ENCODE peak calls at places on chromosome 11, in nine cellular contexts. R is CD8-positive, alpha-beta T cell; T is GOT3; Y is endothelial cell; Q is activated T-cell treated with anti-CD3 and anti-CD28 coated beads, Interleukin-2, amount 50 U/mL, for 48 hours; E is Kasumi-1; B is thyroid gland; I is RPMI8226; C is GM19239. O is an unnamed sample.

GRCh38 chr11:57467508-57468157 is 7.3 kb downstream of the RTN4RL2 start:
- DNase-seq in T (no peak), B (peak), Y (no peak), C (no peak), I (no peak), Q (no peak), R (no peak), E (no peak), O (no peak)

GRCh38 chr11:62547691-62548281 is 1.2 kb upstream of the AHNAK start:
- DNase-seq in B (peak), I (peak), C (no peak), Q (no peak), Y (no peak), R (no peak), T (no peak), E (no peak), O (no peak)

GRCh38 chr11:57491371-57492061 is 24.0 kb downstream of the SLC43A1 start:
- DNase-seq in I (peak), B (no peak), T (no peak), R (peak), Q (peak), C (no peak), Y (peak), E (peak), O (no peak)

GRCh38 chr11:116697011-116697410 is 75.8 kb downstream of the BUD13 start:
- DNase-seq in Q (peak), E (no peak), C (no peak), R (no peak), B (no peak), I (peak), Y (peak), T (no peak), O (no peak)

GRCh38 chr11:35971841-35972422 is 28.1 kb downstream of the LDLRAD3 start:
- DNase-seq in Q (no peak), C (no peak), B (no peak), T (no peak), Y (no peak), E (no peak), R (no peak), I (no peak), O (no peak)

GRCh38 chr11:92960886-92961285 is 8.6 kb upstream of the MTNR1B start:
- DNase-seq in I (no peak), R (no peak), Y (no peak), T (no peak), B (no peak), E (no peak), Q (no peak), C (no peak), O (no peak)

GRCh38 chr11:67355023-67355793 is 1.9 kb upstream of the POLD4 start:
- DNase-seq in I (no peak), B (no peak), R (no peak), Y (no peak), E (no peak), T (no peak), Q (no peak), C (no peak), O (no peak)

GRCh38 chr11:44484211-44484610 is 81.3 kb upstream of the CD82 start:
- DNase-seq in C (no peak), R (no peak), Y (peak), T (no peak), B (peak), I (peak), E (no peak), Q (no peak), O (no peak)

GRCh38 chr11:30017467-30017895 is 651 bp upstream of the KCNA4 start:
- DNase-seq in I (no peak), C (no peak), Q (no peak), E (no peak), T (no peak), Y (no peak), B (no peak), R (no peak), O (no peak)

GRCh38 chr11:109680127-109680526 is 258.1 kb downstream of the C11orf87 start:
- DNase-seq in B (no peak), E (no peak), C (no peak), Y (no peak), Q (no peak), T (no peak), R (no peak), I (no peak), O (no peak)

GRCh38 chr11:11988099-11988651 is 20.3 kb downstream of the DKK3 start:
- DNase-seq in T (no peak), R (no peak), Q (no peak), B (no peak), E (no peak), C (no peak), I (no peak), Y (no peak), O (no peak)

GRCh38 chr11:113105584-113105983 is 144.4 kb downstream of the NCAM1 start:
- DNase-seq in Y (no peak), C (no peak), I (no peak), T (no peak), Q (no peak), E (no peak), R (no peak), B (no peak), O (no peak)

GRCh38 chr11:9617960-9618359 is 44.5 kb downstream of the WEE1 start:
- DNase-seq in R (no peak), Q (no peak), I (no peak), B (no peak), E (no peak), C (no peak), Y (no peak), T (no peak), O (no peak)

GRCh38 chr11:63369165-63369970 is at the start of gene SLC22A9:
- DNase-seq in I (no peak), Y (no peak), B (no peak), T (no peak), R (no peak), E (no peak), C (no peak), Q (no peak), O (no peak)

GRCh38 chr11:13136272-13136596 is 127.1 kb downstream of the RASSF10 start:
- DNase-seq in I (no peak), Q (no peak), T (no peak), C (no peak), E (no peak), Y (no peak), R (no peak), B (no peak), O (no peak)

GRCh38 chr11:35223429-35223828 is 84.5 kb downstream of the CD44 start:
- DNase-seq in R (no peak), I (no peak), T (no peak), Q (no peak), C (no peak), B (no peak), E (no peak), Y (no peak), O (no peak)

GRCh38 chr11:28343304-28344233 is 235.4 kb downstream of the METTL15 start:
- DNase-seq in I (no peak), B (no peak), R (no peak), Q (no peak), E (peak), Y (no peak), C (no peak), T (no peak), O (no peak)

GRCh38 chr11:63343130-63343529 is 26.5 kb upstream of the SLC22A9 start:
- DNase-seq in Y (no peak), B (no peak), R (no peak), Q (no peak), T (no peak), I (no peak), C (no peak), E (no peak), O (no peak)

GRCh38 chr11:48017105-48017874 is 36.9 kb downstream of the PTPRJ start:
- DNase-seq in B (no peak), Y (no peak), Q (no peak), E (no peak), C (no peak), R (peak), T (no peak), I (no peak), O (no peak)